ENCODE peak calls at places on chromosomes 1 and 21, in six cellular contexts. Q, A, M, D, E and W are unnamed samples.

GRCh38 chr1:26097696-26098095 is 13.9 kb upstream of the PDIK1L start:
- DNase-seq in D (no peak), M (peak; percentile 55), Q (no peak), A (no peak), E (peak; percentile 40), W (no peak)

GRCh38 chr1:1680031-1680911 is 12.3 kb downstream of the SLC35E2B start:
- DNase-seq in D (no peak), E (no peak), A (peak; percentile 16), M (no peak), Q (peak; percentile 40), W (no peak)

GRCh38 chr1:207922554-207922953 is 11.6 kb upstream of the CD34 start:
- DNase-seq in A (no peak), Q (no peak), D (peak; percentile 78), M (no peak), E (no peak), W (no peak)

GRCh38 chr1:207863893-207864535 is 46.9 kb downstream of the CD34 start:
- DNase-seq in E (no peak), Q (no peak), D (peak; percentile 58), A (peak; percentile 67), M (no peak), W (no peak)

GRCh38 chr1:75582725-75583261 is 28.1 kb downstream of the SLC44A5 start:
- DNase-seq in D (no peak), E (no peak), M (no peak), Q (no peak), A (no peak), W (no peak)

GRCh38 chr1:99544328-99544727 is 101.6 kb upstream of the PALMD start:
- DNase-seq in M (peak; percentile 79), D (no peak), Q (no peak), A (no peak), E (no peak), W (no peak)

GRCh38 chr1:183568176-183569041 is 21.9 kb downstream of the NCF2 start:
- DNase-seq in Q (no peak), E (no peak), M (no peak), D (no peak), A (no peak), W (no peak)

GRCh38 chr1:173554541-173555250 is 48.2 kb downstream of the SLC9C2 start:
- DNase-seq in E (peak; percentile 12), Q (no peak), D (no peak), A (no peak), M (no peak), W (no peak)

GRCh38 chr1:5333326-5333725 is 658.9 kb downstream of the NPHP4 start:
- DNase-seq in Q (no peak), E (no peak), A (no peak), D (no peak), M (no peak), W (no peak)

GRCh38 chr1:155424091-155424490 is 103.4 kb downstream of the RUSC1 start:
- DNase-seq in Q (no peak), D (no peak), M (no peak), E (no peak), A (no peak), W (no peak)

GRCh38 chr1:38340409-38340808 is 293.8 kb upstream of the POU3F1 start:
- DNase-seq in E (no peak), A (no peak), M (no peak), Q (no peak), D (no peak), W (no peak)

GRCh38 chr1:162943627-162944026 is 82.7 kb upstream of the CCDC190 start:
- DNase-seq in A (no peak), D (no peak), Q (no peak), E (no peak), M (peak; percentile 18), W (no peak)

GRCh38 chr1:165816801-165817497 is 10.5 kb upstream of the UCK2 start:
- DNase-seq in M (no peak), A (no peak), E (no peak), D (no peak), Q (no peak), W (no peak)

GRCh38 chr1:186703209-186703766 is 23.1 kb upstream of the PTGS2 start:
- DNase-seq in E (no peak), Q (no peak), A (no peak), D (no peak), M (no peak), W (no peak)

GRCh38 chr1:27004471-27005165 is 8.0 kb downstream of the TENT5B start:
- DNase-seq in A (no peak), D (no peak), M (peak; percentile 67), E (no peak), Q (no peak), W (no peak)

GRCh38 chr1:85898861-85899260 is 190.6 kb upstream of the ZNHIT6 start:
- DNase-seq in M (peak; percentile 17), Q (no peak), E (no peak), A (no peak), D (no peak), W (no peak)

GRCh38 chr1:37901191-37901892 is 42.0 kb upstream of the MTF1 start:
- DNase-seq in D (no peak), M (no peak), E (no peak), Q (no peak), A (no peak), W (peak; percentile 28)

GRCh38 chr1:6475381-6476133 is 9.6 kb upstream of the TNFRSF25 start:
- DNase-seq in E (peak; percentile 77), A (peak; percentile 64), Q (no peak), D (peak; percentile 80), M (no peak), W (peak; percentile 95)

GRCh38 chr1:25531082-25531461 is 12.3 kb upstream of the LDLRAP1 start:
- DNase-seq in E (no peak), A (no peak), M (no peak), Q (no peak), D (no peak), W (no peak)

DNA sequence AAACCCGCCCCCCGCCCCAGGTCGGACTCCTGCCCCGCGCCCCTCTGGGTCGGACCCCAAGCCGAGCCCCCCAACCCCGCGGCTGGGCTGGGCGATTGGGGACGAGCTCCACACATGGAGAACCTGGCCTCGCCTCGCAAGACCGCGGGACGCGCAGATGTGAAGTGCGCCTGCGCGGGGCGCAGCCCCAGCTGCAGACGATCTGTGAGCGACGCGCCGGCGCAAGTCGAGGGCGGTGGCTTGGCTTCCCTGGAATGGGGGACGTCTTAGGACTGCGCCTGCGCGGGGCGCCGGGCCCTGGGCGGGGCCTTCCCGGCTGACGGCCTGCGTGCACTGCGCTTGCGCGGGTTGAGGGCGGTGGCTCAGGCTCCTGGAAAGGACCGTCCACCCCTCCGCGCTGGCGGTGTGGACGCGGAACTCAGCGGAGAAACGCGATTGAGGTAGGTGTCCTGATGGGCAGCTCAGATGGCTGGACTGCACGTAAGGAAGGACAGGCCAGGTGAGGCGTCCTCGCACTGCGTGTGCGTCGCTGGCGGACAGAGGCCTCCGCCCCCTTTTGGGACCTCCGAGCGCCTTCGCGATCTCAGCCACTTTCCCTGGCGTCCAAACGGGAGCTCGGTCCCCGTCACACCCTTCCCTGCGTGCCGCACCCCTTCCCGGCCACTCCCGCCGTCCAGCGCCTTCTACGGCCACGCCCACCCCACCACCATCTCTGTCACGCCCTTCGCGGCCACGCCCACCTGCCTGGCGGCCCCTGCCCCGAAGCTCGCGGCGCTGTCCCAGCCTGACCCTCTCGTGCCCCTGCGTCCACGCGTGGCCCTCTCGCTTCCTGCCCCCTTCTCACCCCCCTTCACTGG is at the start of gene PRMT2:
- DNase-seq in E (peak; percentile 100), Q (peak; percentile 97), M (peak; percentile 96), D (peak; percentile 98), A (peak; percentile 90), W (peak; percentile 99)
- TF ChIP-seq POLR2A in E (peak; percentile 77), Q (peak; percentile 92), M (peak; percentile 77), D (peak; percentile 70), A (peak; percentile 81), W (peak; percentile 91)

GRCh38 chr1:203305809-203306088 is 430 bp downstream of the BTG2 start:
- DNase-seq in Q (no peak), E (no peak), A (no peak), M (no peak), D (no peak), W (no peak)

GRCh38 chr1:203306089-203306969 is 1.0 kb downstream of the BTG2 start:
- DNase-seq in A (peak; percentile 71), D (peak; percentile 91), Q (peak; percentile 88), M (peak; percentile 75), E (no peak), W (no peak)

GRCh38 chr1:203307690-203308126 is 2.4 kb downstream of the BTG2 start:
- DNase-seq in A (no peak), M (no peak), D (peak; percentile 53), E (no peak), Q (no peak), W (no peak)

GRCh38 chr1:203308205-203309114 is 3.1 kb downstream of the BTG2 start:
- DNase-seq in E (no peak), Q (no peak), D (peak; percentile 52), M (no peak), A (no peak), W (no peak)

GRCh38 chr1:203306970-203307541 is 1.7 kb downstream of the BTG2 start:
- DNase-seq in M (no peak), D (peak; percentile 70), Q (no peak), A (peak; percentile 58), E (no peak), W (no peak)
- TF ChIP-seq POLR2A in M (no peak), D (peak; percentile 55), Q (no peak), A (no peak), E (no peak), W (no peak)

GRCh38 chr21:43803558-43804300 is 14.4 kb downstream of the RRP1 start:
- DNase-seq in A (no peak), E (no peak), D (no peak), Q (no peak), M (no peak), W (no peak)
- TF ChIP-seq POLR2A in A (no peak), E (no peak), D (no peak), Q (no peak), M (no peak), W (no peak)

GRCh38 chr1:32753532-32754281 is 51.1 kb upstream of the SYNC start:
- DNase-seq in M (peak; percentile 48), A (peak; percentile 72), Q (peak; percentile 85), D (peak; percentile 80), E (no peak), W (peak; percentile 96)
- TF ChIP-seq POLR2A in M (no peak), A (no peak), Q (no peak), D (peak; percentile 43), E (peak; percentile 22), W (no peak)

GRCh38 chr1:10210841-10211804 is 753 bp downstream of the KIF1B start:
- DNase-seq in D (peak; percentile 99), M (peak; percentile 91), Q (peak; percentile 93), A (peak; percentile 59), E (peak; percentile 42), W (peak; percentile 31)
- TF ChIP-seq POLR2A in D (peak; percentile 43), M (peak; percentile 49), Q (peak; percentile 25), A (peak; percentile 60), E (no peak), W (no peak)